ENCODE peak calls at places on chromosome 22, in five cellular contexts. One of them, this sample, is unnamed.

GRCh38 chr22:28958611-28959010 is 75.2 kb downstream of the ZNRF3 start:
- DNase-seq in left ventricle myocardium inferior: no peak
- DNase-seq in IMR-90: peak
- DNase-seq in vagina: no peak
- DNase-seq in colonic mucosa: no peak
- DNase-seq in this sample: peak

GRCh38 chr22:24950272-24950902 is 2.1 kb upstream of the KIAA1671 start:
- DNase-seq in left ventricle myocardium inferior: no peak
- DNase-seq in IMR-90: peak
- DNase-seq in vagina: no peak
- DNase-seq in colonic mucosa: no peak
- DNase-seq in this sample: peak

GRCh38 chr22:32218470-32218869 is 13.6 kb upstream of the RFPL2 start:
- DNase-seq in colonic mucosa: no peak
- DNase-seq in IMR-90: no peak
- DNase-seq in left ventricle myocardium inferior: no peak
- DNase-seq in vagina: no peak
- DNase-seq in this sample: no peak

GRCh38 chr22:30460147-30460546 is 11.7 kb downstream of the SEC14L3 start:
- DNase-seq in colonic mucosa: peak
- DNase-seq in left ventricle myocardium inferior: no peak
- DNase-seq in vagina: no peak
- DNase-seq in IMR-90: no peak
- DNase-seq in this sample: no peak

GRCh38 chr22:43878079-43878795 is 13.6 kb downstream of the PNPLA5 start:
- DNase-seq in vagina: no peak
- DNase-seq in colonic mucosa: no peak
- DNase-seq in IMR-90: peak
- DNase-seq in left ventricle myocardium inferior: no peak
- DNase-seq in this sample: no peak

GRCh38 chr22:31588970-31589675 is 72.9 kb downstream of the PISD start:
- DNase-seq in left ventricle myocardium inferior: no peak
- DNase-seq in colonic mucosa: peak
- DNase-seq in vagina: no peak
- DNase-seq in IMR-90: no peak
- DNase-seq in this sample: no peak

GRCh38 chr22:21457023-21457787 is 10.0 kb upstream of the TMEM191C start:
- DNase-seq in colonic mucosa: no peak
- DNase-seq in IMR-90: peak
- DNase-seq in vagina: no peak
- DNase-seq in left ventricle myocardium inferior: no peak
- DNase-seq in this sample: peak

GRCh38 chr22:47929073-47929472 is 1166.6 kb downstream of the TBC1D22A start:
- DNase-seq in vagina: no peak
- DNase-seq in left ventricle myocardium inferior: no peak
- DNase-seq in IMR-90: no peak
- DNase-seq in colonic mucosa: no peak
- DNase-seq in this sample: no peak

GRCh38 chr22:39039306-39040126 is 1.1 kb upstream of the APOBEC3F start:
- DNase-seq in IMR-90: no peak
- DNase-seq in vagina: no peak
- DNase-seq in colonic mucosa: no peak
- DNase-seq in left ventricle myocardium inferior: no peak
- DNase-seq in this sample: no peak

GRCh38 chr22:31618057-31618456 is 44.0 kb downstream of the PISD start:
- DNase-seq in colonic mucosa: peak
- DNase-seq in vagina: no peak
- DNase-seq in IMR-90: no peak
- DNase-seq in left ventricle myocardium inferior: no peak
- DNase-seq in this sample: no peak

GRCh38 chr22:23670378-23671295 is 20.2 kb upstream of the RGL4 start:
- DNase-seq in IMR-90: no peak
- DNase-seq in vagina: no peak
- DNase-seq in left ventricle myocardium inferior: no peak
- DNase-seq in colonic mucosa: no peak
- DNase-seq in this sample: no peak

GRCh38 chr22:44928064-44928463 is 81.7 kb downstream of the PHF21B start:
- DNase-seq in colonic mucosa: no peak
- DNase-seq in vagina: no peak
- DNase-seq in IMR-90: no peak
- DNase-seq in left ventricle myocardium inferior: peak
- DNase-seq in this sample: no peak

GRCh38 chr22:23270212-23270733 is 90.0 kb downstream of the BCR start:
- DNase-seq in IMR-90: peak
- DNase-seq in left ventricle myocardium inferior: no peak
- DNase-seq in vagina: no peak
- DNase-seq in colonic mucosa: no peak
- DNase-seq in this sample: no peak

GRCh38 chr22:39247379-39247778 is 2.6 kb upstream of the PDGFB start:
- DNase-seq in vagina: no peak
- DNase-seq in left ventricle myocardium inferior: no peak
- DNase-seq in IMR-90: no peak
- DNase-seq in colonic mucosa: no peak
- DNase-seq in this sample: no peak

GRCh38 chr22:44259366-44260215 is 53.2 kb downstream of the SHISAL1 start:
- DNase-seq in vagina: peak
- DNase-seq in left ventricle myocardium inferior: no peak
- DNase-seq in colonic mucosa: no peak
- DNase-seq in IMR-90: no peak
- DNase-seq in this sample: no peak

GRCh38 chr22:44329179-44329796 is 16.5 kb upstream of the SHISAL1 start:
- DNase-seq in IMR-90: peak
- DNase-seq in colonic mucosa: no peak
- DNase-seq in left ventricle myocardium inferior: no peak
- DNase-seq in vagina: no peak
- DNase-seq in this sample: peak

GRCh38 chr22:44450503-44450902 is 47.5 kb downstream of the RTL6 start:
- DNase-seq in colonic mucosa: no peak
- DNase-seq in vagina: peak
- DNase-seq in IMR-90: no peak
- DNase-seq in left ventricle myocardium inferior: no peak
- DNase-seq in this sample: no peak

GRCh38 chr22:22908941-22909604 is 21.5 kb downstream of the IGLL5 start:
- DNase-seq in left ventricle myocardium inferior: no peak
- DNase-seq in colonic mucosa: no peak
- DNase-seq in vagina: no peak
- DNase-seq in IMR-90: no peak
- DNase-seq in this sample: no peak

GRCh38 chr22:40436460-40437431 is 66.4 kb downstream of the SGSM3 start:
- DNase-seq in IMR-90: peak
- DNase-seq in colonic mucosa: no peak
- DNase-seq in vagina: no peak
- DNase-seq in left ventricle myocardium inferior: peak
- DNase-seq in this sample: peak

GRCh38 chr22:48208894-48209293 is 1446.4 kb downstream of the TBC1D22A start:
- DNase-seq in IMR-90: no peak
- DNase-seq in vagina: no peak
- DNase-seq in colonic mucosa: no peak
- DNase-seq in left ventricle myocardium inferior: no peak
- DNase-seq in this sample: no peak

DNA sequence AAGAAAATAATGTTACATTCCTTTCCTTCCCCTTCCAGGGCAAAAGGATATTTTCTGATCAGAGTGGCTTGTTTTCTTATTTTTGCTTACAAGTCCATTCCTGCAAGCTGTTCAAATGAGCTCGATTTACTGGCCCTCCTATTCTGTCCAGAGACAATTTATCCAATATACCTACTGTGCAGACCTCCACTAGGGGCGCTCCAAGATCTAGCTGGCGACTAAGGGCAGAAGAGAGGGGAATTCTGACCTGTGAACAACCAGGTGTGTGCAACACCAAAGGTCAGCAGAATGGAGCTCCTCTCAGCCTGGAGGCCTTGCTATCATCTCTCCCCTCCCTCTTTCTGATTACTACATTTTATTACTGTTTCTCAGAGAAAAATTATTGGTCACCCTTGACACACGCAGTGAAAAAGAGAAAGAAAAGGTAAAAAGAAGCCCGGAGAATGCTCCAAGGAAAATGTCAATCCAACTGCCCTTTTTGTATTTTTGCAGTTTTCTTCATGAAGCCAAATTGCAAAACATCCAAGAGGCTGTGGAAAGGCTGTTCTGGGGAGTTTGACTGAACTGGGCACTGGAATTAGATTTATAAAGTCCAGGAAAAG is 3.2 kb downstream of the SEZ6L start:
- DNase-seq in colonic mucosa: peak
- DNase-seq in left ventricle myocardium inferior: no peak
- DNase-seq in IMR-90: peak
- DNase-seq in vagina: no peak
- DNase-seq in this sample: peak
- TF ChIP-seq CTCF in colonic mucosa: peak
- TF ChIP-seq CTCF in left ventricle myocardium inferior: peak
- TF ChIP-seq CTCF in IMR-90: peak
- TF ChIP-seq CTCF in vagina: no peak
- TF ChIP-seq CTCF in this sample: peak

GRCh38 chr22:49656291-49656851 is 171.3 kb downstream of the BRD1 start:
- DNase-seq in IMR-90: no peak
- DNase-seq in left ventricle myocardium inferior: no peak
- DNase-seq in vagina: no peak
- DNase-seq in colonic mucosa: no peak
- DNase-seq in this sample: no peak

GRCh38 chr22:49657275-49657973 is 170.2 kb downstream of the BRD1 start:
- DNase-seq in colonic mucosa: peak
- DNase-seq in left ventricle myocardium inferior: peak
- DNase-seq in IMR-90: no peak
- DNase-seq in vagina: no peak
- DNase-seq in this sample: no peak

GRCh38 chr22:49658902-49659280 is 168.8 kb downstream of the BRD1 start:
- DNase-seq in IMR-90: no peak
- DNase-seq in colonic mucosa: no peak
- DNase-seq in left ventricle myocardium inferior: no peak
- DNase-seq in vagina: no peak
- DNase-seq in this sample: no peak

GRCh38 chr22:49659281-49659923 is 168.3 kb downstream of the BRD1 start:
- DNase-seq in left ventricle myocardium inferior: no peak
- DNase-seq in colonic mucosa: no peak
- DNase-seq in IMR-90: no peak
- DNase-seq in vagina: no peak
- DNase-seq in this sample: no peak

DNA sequence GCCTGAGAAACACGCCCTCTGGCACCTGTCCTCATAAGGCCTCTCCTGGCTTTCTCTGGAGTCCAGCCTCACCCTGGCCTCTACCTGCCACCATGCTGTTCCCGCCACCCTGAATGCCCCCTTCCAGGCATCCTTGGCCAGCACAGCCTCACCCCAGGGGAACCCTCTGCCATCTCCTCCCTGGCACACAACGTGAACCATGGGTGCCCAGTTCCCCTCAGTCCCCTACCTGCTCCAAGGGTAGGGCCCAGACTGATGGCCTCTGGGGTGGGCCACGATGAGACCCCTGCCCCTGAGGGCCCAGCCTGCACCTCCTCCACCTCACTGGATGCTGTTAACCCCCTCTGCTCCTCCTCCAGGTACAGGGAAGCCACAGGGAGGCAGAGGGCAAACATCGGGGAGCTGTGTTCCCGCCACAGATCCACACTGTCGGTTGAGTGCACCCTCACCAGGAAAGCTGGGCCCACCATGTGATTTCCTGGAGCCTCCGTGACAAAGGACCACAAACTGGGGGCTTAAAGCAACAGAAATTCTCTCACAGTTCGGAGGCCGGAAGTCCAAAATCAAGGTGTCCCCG is 169.6 kb downstream of the BRD1 start:
- DNase-seq in vagina: no peak
- DNase-seq in IMR-90: no peak
- DNase-seq in left ventricle myocardium inferior: no peak
- DNase-seq in colonic mucosa: no peak
- DNase-seq in this sample: no peak
- H3K4me3 ChIP-seq in vagina: no peak
- H3K4me3 ChIP-seq in IMR-90: no peak
- H3K4me3 ChIP-seq in left ventricle myocardium inferior: peak
- H3K4me3 ChIP-seq in colonic mucosa: no peak
- H3K4me3 ChIP-seq in this sample: no peak

DNA sequence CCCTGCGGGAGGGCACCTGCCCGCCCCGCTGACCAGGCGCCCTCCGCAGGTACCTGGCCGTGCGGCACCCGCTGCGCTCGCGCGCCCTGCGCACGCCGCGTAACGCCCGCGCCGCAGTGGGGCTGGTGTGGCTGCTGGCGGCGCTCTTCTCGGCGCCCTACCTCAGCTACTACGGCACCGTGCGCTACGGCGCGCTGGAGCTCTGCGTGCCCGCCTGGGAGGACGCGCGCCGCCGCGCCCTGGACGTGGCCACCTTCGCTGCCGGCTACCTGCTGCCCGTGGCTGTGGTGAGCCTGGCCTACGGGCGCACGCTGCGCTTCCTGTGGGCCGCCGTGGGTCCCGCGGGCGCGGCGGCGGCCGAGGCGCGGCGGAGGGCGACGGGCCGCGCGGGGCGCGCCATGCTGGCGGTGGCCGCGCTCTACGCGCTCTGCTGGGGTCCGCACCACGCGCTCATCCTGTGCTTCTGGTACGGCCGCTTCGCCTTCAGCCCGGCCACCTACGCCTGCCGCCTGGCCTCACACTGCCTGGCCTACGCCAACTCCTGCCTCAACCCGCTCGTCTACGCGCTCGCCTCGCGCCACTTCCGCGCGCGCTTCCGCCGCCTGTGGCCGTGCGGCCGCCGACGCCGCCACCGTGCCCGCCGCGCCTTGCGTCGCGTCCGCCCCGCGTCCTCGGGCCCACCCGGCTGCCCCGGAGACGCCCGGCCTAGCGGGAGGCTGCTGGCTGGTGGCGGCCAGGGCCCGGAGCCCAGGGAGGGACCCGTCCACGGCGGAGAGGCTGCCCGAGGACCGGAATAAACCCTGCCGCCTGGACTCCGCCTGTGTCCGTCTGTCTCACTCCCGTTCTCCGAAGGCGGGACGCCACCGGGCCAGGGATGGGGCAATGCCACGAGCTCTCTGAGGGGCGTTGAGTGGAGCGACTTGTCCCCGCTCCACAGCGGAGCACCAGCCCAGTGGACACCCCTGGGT is 1.8 kb downstream of the GALR3 start:
- DNase-seq in colonic mucosa: no peak
- DNase-seq in vagina: no peak
- DNase-seq in left ventricle myocardium inferior: no peak
- DNase-seq in IMR-90: no peak
- DNase-seq in this sample: peak
- TF ChIP-seq CTCF in colonic mucosa: no peak
- TF ChIP-seq CTCF in vagina: no peak
- TF ChIP-seq CTCF in left ventricle myocardium inferior: no peak
- TF ChIP-seq CTCF in IMR-90: no peak
- TF ChIP-seq CTCF in this sample: no peak

DNA sequence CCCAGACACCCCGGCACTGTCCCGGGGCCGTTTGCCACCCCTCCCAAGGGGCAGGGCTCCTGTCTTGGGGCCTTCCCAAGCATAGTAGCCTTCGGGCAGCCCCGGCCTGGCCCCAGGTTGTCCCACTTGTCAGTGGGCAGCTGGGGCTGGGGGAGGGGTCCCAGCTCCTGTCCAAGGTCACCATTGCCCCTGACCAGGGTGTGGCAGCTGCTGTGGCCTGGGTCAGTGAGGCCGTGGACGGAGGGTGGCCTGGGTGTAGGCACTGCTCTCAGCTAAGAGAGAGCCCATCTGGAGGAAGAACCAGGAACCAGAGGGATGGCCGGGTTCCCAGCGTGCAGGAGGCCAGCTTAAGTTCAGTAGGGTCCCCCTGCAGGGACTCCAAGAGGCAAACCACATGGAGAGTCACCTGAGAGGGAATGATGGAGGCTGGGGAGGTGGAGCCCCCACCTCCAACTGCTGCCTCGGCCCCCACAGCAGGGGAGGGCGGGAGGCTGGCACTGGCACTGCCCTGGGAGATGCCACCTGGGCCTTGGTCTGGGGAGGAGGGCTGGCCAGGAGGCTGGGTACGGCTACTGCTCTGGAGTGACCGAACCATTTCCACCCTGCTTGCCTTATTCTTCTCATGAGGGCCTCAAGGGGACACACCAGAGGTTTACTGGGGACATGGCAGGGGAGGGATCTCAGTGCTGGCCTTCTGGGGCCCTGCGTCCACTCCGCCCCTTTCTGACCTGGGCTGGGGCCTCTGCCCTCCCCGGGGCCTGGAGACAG is 6.7 kb upstream of the CCDC188 start:
- DNase-seq in left ventricle myocardium inferior: no peak
- DNase-seq in colonic mucosa: no peak
- DNase-seq in vagina: no peak
- DNase-seq in IMR-90: no peak
- DNase-seq in this sample: no peak
- H3K4me3 ChIP-seq in left ventricle myocardium inferior: no peak
- H3K4me3 ChIP-seq in colonic mucosa: no peak
- H3K4me3 ChIP-seq in vagina: no peak
- H3K4me3 ChIP-seq in IMR-90: no peak
- H3K4me3 ChIP-seq in this sample: no peak